ENCODE peak calls at places on chromosomes 13 and 19, in ten cellular contexts. D is fibroblast of lung, A is IMR-90, S is GM23338, K is neural progenitor cell, B is mammary epithelial cell, L is PC-3, X is astrocyte, I is endothelial cell of umbilical vein, N is osteoblast. V is an unnamed sample. For H3K36me3, the result is how much of the 10 kb centered on the place peaks cover.

GRCh38 chr19:33167438-33167837 is 26.7 kb upstream of the LRP3 start:
- DNase-seq in D (no peak), A (no peak), S (no peak), K (no peak), B (no peak), L (no peak), X (no peak), I (no peak), N (no peak), V (no peak)

GRCh38 chr13:77031869-77032268 is 4.9 kb upstream of the FBXL3 start:
- DNase-seq in D (no peak), A (no peak), S (no peak), K (no peak), B (no peak), L (no peak), X (no peak), I (no peak), N (no peak), V (no peak)

GRCh38 chr13:30895773-30896172 is 10.3 kb upstream of the MEDAG start:
- DNase-seq in D (peak), A (peak), S (peak), K (peak), B (peak), L (no peak), X (peak), I (peak), N (no peak), V (no peak)

GRCh38 chr19:21765151-21765550 is 2.2 kb downstream of the ZNF100 start:
- DNase-seq in D (no peak), A (no peak), S (no peak), K (no peak), B (peak), L (no peak), X (no peak), I (no peak), N (no peak), V (no peak)

GRCh38 chr13:38713046-38713445 is 26.2 kb downstream of the FREM2 start:
- DNase-seq in D (no peak), A (no peak), S (no peak), K (no peak), B (no peak), L (no peak), X (no peak), I (no peak), N (no peak), V (no peak)

GRCh38 chr19:42279902-42280760 is 11.1 kb downstream of the CIC start:
- DNase-seq in D (peak), A (peak), S (peak), K (peak), B (peak), L (no peak), X (peak), I (peak), N (peak), V (peak)

GRCh38 chr19:31066385-31066784 is 282.9 kb downstream of the TSHZ3 start:
- DNase-seq in D (peak), A (peak), S (no peak), K (no peak), B (peak), L (peak), X (peak), I (no peak), N (peak), V (peak)

GRCh38 chr13:45659536-45659935 is 42.6 kb upstream of the CBY2 start:
- DNase-seq in D (no peak), A (no peak), S (no peak), K (no peak), B (no peak), L (no peak), X (no peak), I (no peak), N (no peak), V (no peak)

GRCh38 chr19:49799798-49800376 is 13.2 kb downstream of the FUZ start:
- DNase-seq in D (no peak), A (no peak), S (peak), K (peak), B (no peak), L (no peak), X (no peak), I (no peak), N (peak), V (no peak)

GRCh38 chr13:76503756-76504155 is 382.4 kb downstream of the KCTD12 start:
- DNase-seq in D (no peak), A (no peak), S (no peak), K (no peak), B (no peak), L (no peak), X (no peak), I (no peak), N (no peak), V (no peak)

GRCh38 chr13:93758575-93758974 is 532.0 kb downstream of the GPC6 start:
- DNase-seq in D (peak), A (peak), S (no peak), K (no peak), B (peak), L (peak), X (peak), I (peak), N (no peak), V (no peak)

GRCh38 chr13:42574011-42574410 is at the start of gene TNFSF11:
- DNase-seq in D (no peak), A (no peak), S (peak), K (peak), B (no peak), L (no peak), X (no peak), I (no peak), N (peak), V (no peak)

GRCh38 chr13:28375250-28375930 is 119.5 kb downstream of the FLT1 start:
- DNase-seq in D (no peak), A (no peak), S (no peak), K (no peak), B (no peak), L (no peak), X (no peak), I (no peak), N (no peak), V (no peak)
- H3K36me3 ChIP-seq in D (under half), A (under half), S (under half), K (under half), B (under half), L (under half), X (under half), I (under half), N (under half), V (under half)

DNA sequence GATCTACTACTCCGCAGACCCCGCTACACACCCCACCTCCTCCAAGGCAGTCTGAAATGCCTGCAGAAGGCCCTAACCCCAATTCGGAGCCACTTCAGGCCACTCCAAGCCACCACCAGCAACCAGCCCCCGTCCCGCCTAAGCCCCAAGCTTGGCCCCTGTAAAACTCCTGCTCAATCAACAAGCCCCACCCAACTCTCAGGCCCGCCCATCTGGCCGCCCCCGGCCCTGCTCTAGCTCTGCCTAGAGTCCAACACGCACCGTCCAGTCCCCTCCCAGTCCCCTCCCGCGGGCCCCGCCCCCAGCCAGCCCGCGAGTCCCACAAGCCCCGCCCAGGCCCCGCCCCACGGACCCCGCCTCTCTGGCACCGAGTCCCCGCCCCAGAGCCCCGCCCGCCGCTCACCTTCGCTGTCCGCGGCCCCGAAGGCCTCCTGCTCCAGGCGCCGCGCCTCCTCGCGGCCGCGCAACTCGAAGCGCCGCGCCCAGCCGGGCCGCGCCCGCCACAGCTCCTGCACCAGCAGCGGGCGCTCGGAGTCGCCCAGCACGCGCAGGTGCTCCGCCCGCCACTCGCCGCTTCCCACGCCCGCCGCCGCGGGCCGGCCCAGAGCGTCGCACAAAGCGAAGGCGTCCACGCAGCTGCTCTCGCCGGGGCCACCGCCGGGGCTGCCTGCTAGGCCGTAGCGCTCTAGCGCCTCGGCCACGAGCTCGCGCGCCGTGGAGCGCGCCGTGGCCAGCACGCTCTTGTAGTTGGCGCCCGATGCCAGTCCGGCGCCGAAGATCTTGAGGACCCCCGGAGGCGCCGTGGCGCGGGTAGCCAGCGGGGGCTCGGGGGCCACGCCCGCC is 1.6 kb downstream of the RASIP1 start:
- DNase-seq in D (peak), A (peak), S (peak), K (peak), B (peak), L (peak), X (peak), I (peak), N (peak), V (peak)
- TF ChIP-seq CTCF in D (no peak), A (peak), S (peak), K (peak), B (peak), L (peak), X (no peak), I (peak), N (no peak), V (no peak)

GRCh38 chr19:53103903-53104203 is 631 bp upstream of the ZNF160 start:
- DNase-seq in D (no peak), A (no peak), S (no peak), K (no peak), B (no peak), L (no peak), X (no peak), I (no peak), N (peak), V (no peak)

GRCh38 chr19:53103141-53103902 is at the start of gene ZNF160:
- DNase-seq in D (peak), A (peak), S (peak), K (peak), B (peak), L (peak), X (peak), I (peak), N (peak), V (peak)

GRCh38 chr19:53102701-53103140 is 501 bp downstream of the ZNF160 start:
- DNase-seq in D (peak), A (peak), S (peak), K (peak), B (peak), L (peak), X (peak), I (peak), N (peak), V (no peak)

GRCh38 chr19:53102186-53102585 is 1.0 kb downstream of the ZNF160 start:
- DNase-seq in D (no peak), A (no peak), S (no peak), K (peak), B (no peak), L (peak), X (no peak), I (no peak), N (no peak), V (no peak)

GRCh38 chr19:53101518-53101917 is 1.7 kb downstream of the ZNF160 start:
- DNase-seq in D (no peak), A (peak), S (peak), K (no peak), B (peak), L (peak), X (no peak), I (no peak), N (peak), V (no peak)
- H3K4me2 ChIP-seq in D (peak), A (peak), S (peak), K (peak), B (peak), L (peak), X (peak), I (peak), N (peak), V (peak)

GRCh38 chr13:33842207-33842606 is 24.3 kb downstream of the RFC3 start:
- DNase-seq in D (no peak), A (peak), S (no peak), K (no peak), B (no peak), L (no peak), X (peak), I (no peak), N (no peak), V (no peak)
- H3K36me3 ChIP-seq in D (under half), A (under half), S (under half), K (under half), B (under half), L (under half), X (under half), I (under half), N (under half), V (under half)